ENCODE peak calls at places on chromosomes 2 and 18, in nine cellular contexts. O is lung, B is HFF-Myc, R is coronary artery, Y is A549, T is brain microvascular endothelial cell, A is transverse colon, W is pancreas, K is H1. F is an unnamed sample.

GRCh38 chr2:120822908-120823307 is 87.2 kb downstream of the GLI2 start:
- DNase-seq in O (no peak), R (no peak), B (no peak), T (no peak), K (no peak), W (no peak), A (no peak), Y (no peak), F (no peak)

GRCh38 chr2:241567776-241568175 is 9.2 kb downstream of the BOK start:
- DNase-seq in W (no peak), T (no peak), K (no peak), Y (no peak), R (no peak), A (no peak), O (no peak), B (no peak), F (no peak)

GRCh38 chr18:68928762-68929675 is 131.1 kb downstream of the CCDC102B start:
- DNase-seq in Y (no peak), A (no peak), T (no peak), B (no peak), W (no peak), O (no peak), R (no peak), K (no peak), F (no peak)

GRCh38 chr18:62784966-62785413 is 69.6 kb downstream of the PHLPP1 start:
- DNase-seq in A (no peak), W (no peak), O (no peak), K (no peak), B (no peak), R (no peak), T (peak; percentile 70), Y (peak; percentile 21), F (no peak)

GRCh38 chr2:66925128-66925527 is 472.0 kb upstream of the ETAA1 start:
- DNase-seq in O (no peak), K (no peak), R (no peak), A (no peak), B (no peak), Y (no peak), T (no peak), W (no peak), F (no peak)

GRCh38 chr2:54520687-54521086 is 64.6 kb downstream of the SPTBN1 start:
- DNase-seq in T (peak; percentile 84), O (no peak), A (no peak), W (no peak), Y (peak; percentile 35), B (peak; percentile 52), R (no peak), K (no peak), F (no peak)

GRCh38 chr2:241584446-241584845 is 25.9 kb downstream of the BOK start:
- DNase-seq in T (peak; percentile 59), B (peak; percentile 85), R (no peak), K (no peak), O (no peak), W (no peak), A (no peak), Y (peak; percentile 70), F (peak; percentile 25)

GRCh38 chr18:40407913-40408312 is 1547.1 kb upstream of the PIK3C3 start:
- DNase-seq in R (no peak), B (no peak), Y (no peak), K (no peak), O (no peak), A (no peak), T (no peak), W (no peak), F (no peak)

GRCh38 chr2:214244847-214245246 is 166.0 kb upstream of the VWC2L start:
- DNase-seq in A (no peak), O (no peak), T (no peak), R (no peak), K (no peak), Y (no peak), W (no peak), B (no peak), F (peak; percentile 5)

GRCh38 chr2:10331033-10331701 is 28.5 kb downstream of the HPCAL1 start:
- DNase-seq in K (no peak), A (peak; percentile 80), Y (peak; percentile 81), O (peak; percentile 60), B (no peak), T (no peak), R (no peak), W (no peak), F (no peak)

GRCh38 chr18:40687401-40687800 is 1267.6 kb upstream of the PIK3C3 start:
- DNase-seq in R (no peak), Y (no peak), A (no peak), T (no peak), W (no peak), B (no peak), K (no peak), O (no peak), F (no peak)

GRCh38 chr2:219574509-219575311 is 2.6 kb downstream of the INHA start:
- DNase-seq in R (no peak), O (no peak), B (no peak), K (no peak), T (no peak), A (no peak), W (no peak), Y (no peak), F (no peak)

GRCh38 chr2:36770542-36771287 is 74.2 kb downstream of the VIT start:
- DNase-seq in R (no peak), B (peak; percentile 29), W (no peak), K (peak; percentile 86), O (no peak), T (peak; percentile 7), Y (peak; percentile 76), A (peak; percentile 17), F (peak; percentile 84)

GRCh38 chr2:149037851-149038250 is 648 bp upstream of the LYPD6B start:
- DNase-seq in O (no peak), Y (no peak), K (no peak), T (no peak), R (no peak), B (no peak), W (peak; percentile 39), A (no peak), F (no peak)

GRCh38 chr2:156333274-156333950 is 891 bp upstream of the NR4A2 start:
- DNase-seq in R (peak; percentile 78), T (peak; percentile 43), W (peak; percentile 24), B (no peak), O (no peak), A (no peak), K (no peak), Y (no peak), F (no peak)

GRCh38 chr2:1731963-1732768 is 12.1 kb downstream of the PXDN start:
- DNase-seq in Y (no peak), R (peak; percentile 74), T (no peak), O (no peak), A (peak; percentile 17), K (no peak), W (no peak), B (peak; percentile 88), F (no peak)
- H3K4me3 ChIP-seq in Y (no peak overlapping the region), R (no peak overlapping the region), T (no peak overlapping the region), O (no peak overlapping the region), A (no peak overlapping the region), K (no peak overlapping the region), W (no peak overlapping the region), B (no peak overlapping the region), F (no peak overlapping the region)

DNA sequence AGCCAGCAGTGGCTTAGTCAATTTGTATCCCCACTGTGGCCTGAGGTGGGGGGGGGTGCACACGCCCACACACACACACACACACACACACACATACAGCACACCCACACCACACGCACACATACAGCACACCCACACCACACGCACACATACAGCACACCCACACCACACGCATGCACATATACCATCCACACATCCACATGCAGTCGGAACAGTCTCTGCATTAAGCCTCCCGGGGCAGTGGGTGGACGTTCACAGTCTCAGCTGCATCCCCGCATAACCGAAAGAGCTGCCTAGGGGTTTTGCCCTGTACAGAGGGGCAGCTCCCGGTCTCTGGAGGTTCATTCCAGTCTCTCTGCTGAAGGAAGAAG is 305.7 kb upstream of the HS6ST1 start:
- DNase-seq in Y (no peak), W (no peak), K (no peak), A (no peak), B (no peak), O (no peak), R (no peak), T (peak; percentile 18), F (no peak)
- H3K4me3 ChIP-seq in Y (no peak overlapping the region), W (no peak overlapping the region), K (no peak overlapping the region), A (no peak overlapping the region), B (no peak overlapping the region), O (no peak overlapping the region), R (no peak overlapping the region), T (no peak overlapping the region), F (no peak overlapping the region)

DNA sequence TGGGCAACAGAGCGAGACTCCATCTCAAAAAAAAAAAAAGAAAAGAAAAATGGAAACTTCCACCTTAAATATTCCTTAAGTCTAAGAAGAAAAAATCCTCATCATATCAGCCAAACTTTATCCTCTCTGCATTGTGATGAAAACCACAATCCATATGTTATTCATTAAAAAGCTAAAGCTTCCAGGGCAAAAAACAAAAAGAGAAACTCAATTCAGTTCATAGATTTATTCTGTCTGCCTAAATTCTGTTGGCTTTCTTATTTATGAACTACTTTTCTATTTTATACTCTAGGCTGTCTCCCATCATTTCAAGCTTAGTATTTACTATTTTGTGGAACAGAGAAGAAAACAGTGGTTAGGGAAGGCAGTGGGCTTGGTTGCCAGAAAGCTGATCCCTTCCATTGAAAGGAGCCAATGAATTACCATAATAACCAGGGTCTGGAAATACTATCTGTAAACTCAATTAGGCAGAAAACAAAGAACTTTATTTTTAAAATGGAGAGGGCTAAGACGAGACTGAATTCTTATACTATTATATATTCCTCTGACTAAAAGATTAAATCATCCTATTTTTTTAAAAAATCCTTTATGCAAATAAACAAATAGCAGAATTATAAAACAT is 71.8 kb downstream of the RAPH1 start:
- DNase-seq in R (no peak), A (no peak), Y (no peak), K (no peak), B (no peak), O (no peak), T (no peak), W (no peak), F (no peak)
- H3K4me3 ChIP-seq in R (no peak overlapping the region), A (no peak overlapping the region), Y (no peak overlapping the region), K (no peak overlapping the region), B (no peak overlapping the region), O (no peak overlapping the region), T (no peak overlapping the region), W (no peak overlapping the region), F (no peak overlapping the region)

GRCh38 chr2:236168110-236169067 is at the start of gene GBX2:
- DNase-seq in T (peak; percentile 52), R (peak; percentile 54), O (no peak), K (peak; percentile 87), A (peak; percentile 28), W (no peak), B (no peak), Y (peak; percentile 89), F (no peak)

GRCh38 chr2:236169151-236169721 is 1.1 kb upstream of the GBX2 start:
- DNase-seq in B (no peak), R (no peak), K (peak; percentile 64), T (no peak), O (no peak), Y (no peak), W (no peak), A (no peak), F (no peak)

GRCh38 chr2:236166157-236166780 is 1.9 kb downstream of the GBX2 start:
- DNase-seq in K (peak; percentile 72), A (no peak), W (no peak), Y (no peak), B (no peak), T (no peak), R (peak; percentile 41), O (no peak), F (no peak)

GRCh38 chr2:236166781-236167296 is 1.3 kb downstream of the GBX2 start:
- DNase-seq in K (peak; percentile 63), B (no peak), O (no peak), R (peak; percentile 28), W (no peak), A (no peak), Y (no peak), T (no peak), F (no peak)

GRCh38 chr2:236167297-236168109 is 683 bp downstream of the GBX2 start:
- DNase-seq in Y (peak; percentile 58), A (no peak), T (no peak), O (no peak), R (peak; percentile 47), W (no peak), B (no peak), K (peak; percentile 73), F (no peak)
- H3K4me3 ChIP-seq in Y (peak overlapping the region; percentile 73), A (peak overlapping the region; percentile 32), T (peak overlapping the region; percentile 57), O (peak overlapping the region; percentile 1), R (peak overlapping the region; percentile 68), W (peak overlapping the region; percentile 12), B (no peak overlapping the region), K (peak overlapping the region; percentile 34), F (peak overlapping the region; percentile 80)